ENCODE peak calls at places on chromosomes 6 and 20, in five cellular contexts. X is lower lobe of right lung; G is HL-60; H is naive thymus-derived CD4-positive, alpha-beta T cell; O is CD4-positive, alpha-beta memory T cell. S is an unnamed sample.

GRCh38 chr6:152635949-152636674 is 1.1 kb downstream of the SYNE1 start:
- DNase-seq in X (peak), O (no peak), G (no peak), H (no peak), S (peak)

GRCh38 chr20:3165473-3166337 is 6.0 kb upstream of the FASTKD5 start:
- DNase-seq in X (peak), G (peak), O (no peak), H (no peak), S (peak)

GRCh38 chr20:64056889-64057627 is 5.9 kb upstream of the TCEA2 start:
- DNase-seq in X (peak), H (no peak), O (no peak), G (no peak), S (no peak)

GRCh38 chr6:140480852-140481251 is 1106.4 kb upstream of the CITED2 start:
- DNase-seq in X (no peak), O (no peak), G (peak), H (no peak), S (no peak)

GRCh38 chr6:87264481-87264880 is 57.9 kb upstream of the SMIM8 start:
- DNase-seq in X (no peak), G (no peak), O (no peak), H (no peak), S (no peak)

GRCh38 chr6:77786935-77787629 is 134.2 kb downstream of the MEI4 start:
- DNase-seq in O (no peak), G (no peak), X (no peak), H (no peak), S (no peak)

GRCh38 chr6:128209771-128210170 is 308.9 kb upstream of the THEMIS start:
- DNase-seq in X (no peak), G (no peak), H (no peak), O (no peak), S (no peak)

GRCh38 chr6:30914854-30915590 is 984 bp downstream of the VARS2 start:
- DNase-seq in O (no peak), X (peak), H (no peak), G (peak), S (no peak)

GRCh38 chr6:106490453-106490852 is 129.9 kb downstream of the CRYBG1 start:
- DNase-seq in X (no peak), H (no peak), O (no peak), G (no peak), S (no peak)

GRCh38 chr6:121393711-121394110 is 41.7 kb upstream of the GJA1 start:
- DNase-seq in G (no peak), O (no peak), H (no peak), X (no peak), S (no peak)

GRCh38 chr6:132130530-132131298 is 179.5 kb upstream of the CCN2 start:
- DNase-seq in O (no peak), G (no peak), H (no peak), X (no peak), S (peak)

GRCh38 chr6:28462401-28462800 is 19.1 kb upstream of the ZSCAN23 start:
- DNase-seq in X (no peak), O (no peak), H (no peak), G (no peak), S (no peak)

GRCh38 chr6:150887978-150888563 is 22.6 kb downstream of the MTHFD1L start:
- DNase-seq in H (no peak), G (no peak), X (no peak), O (no peak), S (no peak)

GRCh38 chr6:36666726-36667591 is 11.6 kb upstream of the CDKN1A start:
- DNase-seq in O (no peak), H (no peak), X (peak), G (peak), S (peak)

GRCh38 chr6:97437087-97437486 is 154.1 kb upstream of the MMS22L start:
- DNase-seq in O (no peak), G (no peak), H (no peak), X (no peak), S (no peak)

GRCh38 chr6:75735491-75736186 is 13.4 kb upstream of the MYO6 start:
- DNase-seq in X (no peak), G (no peak), O (no peak), H (no peak), S (no peak)

GRCh38 chr20:58420798-58421496 is 31.9 kb downstream of the VAPB start:
- DNase-seq in X (no peak), O (no peak), G (no peak), H (no peak), S (no peak)

GRCh38 chr20:63377256-63378114 is 16.3 kb upstream of the CHRNA4 start:
- DNase-seq in O (no peak), H (no peak), X (no peak), G (no peak), S (no peak)

GRCh38 chr6:37173573-37174195 is 3.7 kb downstream of the PIM1 start:
- DNase-seq in O (no peak), G (no peak), X (no peak), H (no peak), S (no peak)

GRCh38 chr6:142075516-142076101 is 57.1 kb upstream of the GJE1 start:
- DNase-seq in X (no peak), O (peak), H (no peak), G (no peak), S (no peak)

GRCh38 chr6:169620171-169621125 is 81.4 kb downstream of the WDR27 start:
- DNase-seq in G (no peak), H (no peak), O (no peak), X (peak), S (no peak)

GRCh38 chr6:41572613-41573012 is 26.4 kb downstream of the FOXP4 start:
- DNase-seq in G (no peak), H (no peak), X (no peak), O (no peak), S (no peak)

GRCh38 chr6:11218827-11219826 is 13.3 kb downstream of the NEDD9 start:
- DNase-seq in O (no peak), X (peak), G (no peak), H (no peak), S (peak)

GRCh38 chr6:45533394-45533793 is 155.7 kb upstream of the SUPT3H start:
- DNase-seq in X (no peak), G (no peak), O (no peak), H (no peak), S (no peak)

GRCh38 chr6:130841128-130841728 is 14.0 kb downstream of the SMLR1 start:
- DNase-seq in H (no peak), O (no peak), X (no peak), G (no peak), S (no peak)

GRCh38 chr6:47034919-47035318 is 7.2 kb downstream of the ADGRF1 start:
- DNase-seq in G (no peak), H (no peak), O (no peak), X (no peak), S (no peak)

GRCh38 chr6:156719720-156720563 is 57.2 kb upstream of the ARID1B start:
- DNase-seq in O (peak), H (peak), G (peak), X (peak), S (peak)

GRCh38 chr20:51563597-51564332 is 21.2 kb upstream of the NFATC2 start:
- DNase-seq in H (no peak), O (no peak), X (peak), G (no peak), S (peak)

GRCh38 chr6:112560651-112561050 is 213.5 kb downstream of the RFPL4B start:
- DNase-seq in O (no peak), X (no peak), H (no peak), G (no peak), S (no peak)

GRCh38 chr20:56934888-56935287 is 305.8 kb downstream of the TFAP2C start:
- DNase-seq in O (no peak), G (no peak), H (no peak), X (no peak), S (no peak)

GRCh38 chr6:144294016-144294415 is 8.9 kb downstream of the UTRN start:
- DNase-seq in G (no peak), X (no peak), H (no peak), O (no peak), S (no peak)
- H3K27ac ChIP-seq in G (no peak), X (no peak), H (no peak), O (no peak), S (no peak)

GRCh38 chr20:10739575-10739974 is 65.8 kb upstream of the JAG1 start:
- DNase-seq in H (no peak), G (no peak), O (no peak), X (no peak), S (no peak)
- H3K4me3 ChIP-seq in H (no peak), G (no peak), O (no peak), X (peak), S (no peak)

DNA sequence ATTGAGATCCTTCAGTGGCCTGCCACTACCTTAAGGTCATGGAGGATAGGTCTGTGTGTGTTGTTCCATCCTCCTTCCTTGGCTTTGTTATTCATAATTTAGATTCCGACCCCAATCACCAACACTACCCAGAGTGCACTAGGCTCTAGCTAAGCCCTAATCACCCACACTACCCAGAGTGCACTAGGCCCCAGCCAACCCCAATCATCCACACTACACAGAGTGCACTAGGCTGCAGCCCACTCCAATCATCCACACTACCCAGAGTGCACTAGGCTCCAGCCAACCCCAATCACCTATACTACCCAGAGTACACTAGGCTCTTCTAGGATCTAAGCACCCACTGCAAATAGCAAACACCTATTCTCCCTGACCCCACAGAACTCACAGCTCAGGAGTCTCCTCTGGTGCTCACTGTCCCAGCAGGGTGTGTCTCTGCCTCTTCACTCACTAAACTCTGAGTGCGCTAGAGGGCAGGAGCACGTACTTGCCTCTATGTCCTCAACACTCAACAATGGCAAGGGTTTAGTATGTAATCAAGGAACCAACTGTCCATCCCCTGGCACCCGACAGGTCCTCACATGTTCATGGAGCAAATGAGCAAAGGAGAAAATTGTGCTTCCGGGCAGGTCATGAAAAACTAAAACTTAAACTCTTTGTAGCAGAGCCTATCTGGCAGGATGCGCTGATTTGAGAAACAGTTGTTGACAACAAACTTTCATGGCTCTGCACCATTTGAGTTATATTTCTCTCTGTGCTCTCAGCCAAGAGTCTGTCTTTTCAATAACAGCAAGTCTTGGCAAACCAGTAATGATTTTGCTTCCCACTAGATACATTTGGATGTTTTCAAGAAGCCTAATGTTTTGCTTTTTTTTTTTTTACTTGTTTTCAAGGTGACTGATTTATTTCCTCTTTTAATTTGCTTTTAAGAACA is 54.3 kb downstream of the SLC22A23 start:
- DNase-seq in X (no peak), H (no peak), G (no peak), O (no peak), S (no peak)
- H3K27ac ChIP-seq in X (no peak), H (no peak), G (no peak), O (no peak), S (no peak)

DNA sequence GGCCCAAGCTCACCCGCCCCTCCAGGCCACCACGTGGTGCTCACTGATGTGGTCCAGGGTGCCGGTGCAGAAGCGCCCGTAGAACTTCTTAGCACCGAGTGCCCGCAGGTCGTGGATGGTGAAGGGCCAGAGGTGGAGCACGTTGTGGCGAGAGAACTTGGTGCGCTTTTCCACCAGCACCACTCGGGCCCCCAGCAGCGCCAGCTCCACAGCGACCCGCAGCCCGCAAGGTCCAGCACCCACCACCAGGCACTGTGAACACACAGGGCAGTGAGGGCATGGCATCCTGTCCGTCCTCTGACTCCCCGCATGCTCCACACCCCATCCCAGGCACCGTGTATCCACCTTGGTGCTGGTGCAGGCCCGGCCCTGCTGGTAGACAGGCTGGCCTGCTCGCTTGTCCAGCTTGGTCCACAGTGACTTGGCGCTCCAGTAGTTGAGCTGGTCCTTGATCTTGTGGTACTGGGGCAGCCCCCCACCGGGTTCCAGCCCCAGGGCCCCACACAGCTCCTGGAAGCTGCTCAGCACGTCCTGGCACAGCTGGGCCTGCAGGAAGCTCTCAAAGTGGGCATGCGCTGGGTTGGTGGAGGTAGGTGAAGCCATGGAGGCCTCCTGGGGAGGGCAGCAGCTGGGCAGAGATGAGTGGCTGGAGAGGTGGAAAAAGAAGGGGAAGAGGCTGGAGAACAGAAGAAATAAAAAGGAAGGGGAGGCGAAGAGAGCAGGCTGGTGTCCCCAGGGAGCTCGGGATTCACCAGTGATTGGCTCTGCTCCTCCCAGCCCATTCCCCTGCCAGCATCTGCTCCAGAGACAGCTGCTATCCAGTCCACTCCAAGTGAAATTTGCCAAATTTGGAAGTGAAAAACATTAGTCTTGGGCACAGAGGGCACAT is 1.7 kb downstream of the MICAL1 start:
- DNase-seq in O (no peak), X (no peak), G (no peak), H (no peak), S (no peak)
- H3K4me3 ChIP-seq in O (peak), X (peak), G (peak), H (peak), S (no peak)

DNA sequence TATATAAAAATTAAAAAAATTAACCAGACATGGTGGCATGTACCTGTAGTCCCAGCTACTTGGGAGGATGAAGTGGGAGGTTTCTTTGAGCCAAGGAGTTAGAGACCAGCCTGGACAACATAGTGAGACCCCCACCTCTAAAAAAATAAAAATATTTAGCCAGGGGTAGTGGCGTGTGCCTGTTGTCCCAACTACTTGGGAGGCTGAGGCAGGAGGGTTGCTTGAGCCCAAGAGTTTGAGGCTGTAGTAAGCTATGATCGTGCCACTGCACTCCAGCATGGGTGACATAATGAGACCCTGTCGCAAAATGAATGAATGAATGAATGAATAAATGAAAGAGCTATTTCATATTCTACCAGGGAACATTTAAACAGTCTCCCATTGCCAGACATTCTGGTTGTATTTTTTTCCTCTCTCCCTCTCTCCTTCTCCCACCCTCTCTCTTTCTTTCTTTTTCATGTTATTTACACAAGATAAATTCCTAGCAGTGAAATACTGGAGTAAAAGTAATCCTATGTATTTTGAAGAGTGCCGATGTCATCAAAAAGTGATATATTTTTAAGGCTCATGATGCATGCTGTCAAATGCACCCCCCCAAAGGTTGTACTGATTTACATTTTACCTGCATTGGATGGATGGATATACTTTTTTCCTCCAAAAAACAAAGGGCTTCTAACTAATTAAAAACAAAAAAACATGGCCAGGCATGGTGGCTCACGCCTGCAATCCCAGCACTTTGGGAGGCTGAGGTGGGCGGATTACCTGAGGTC is 194.8 kb upstream of the ZNF217 start:
- DNase-seq in H (no peak), G (no peak), O (no peak), X (no peak), S (no peak)
- H3K27ac ChIP-seq in H (no peak), G (no peak), O (no peak), X (no peak), S (no peak)

DNA sequence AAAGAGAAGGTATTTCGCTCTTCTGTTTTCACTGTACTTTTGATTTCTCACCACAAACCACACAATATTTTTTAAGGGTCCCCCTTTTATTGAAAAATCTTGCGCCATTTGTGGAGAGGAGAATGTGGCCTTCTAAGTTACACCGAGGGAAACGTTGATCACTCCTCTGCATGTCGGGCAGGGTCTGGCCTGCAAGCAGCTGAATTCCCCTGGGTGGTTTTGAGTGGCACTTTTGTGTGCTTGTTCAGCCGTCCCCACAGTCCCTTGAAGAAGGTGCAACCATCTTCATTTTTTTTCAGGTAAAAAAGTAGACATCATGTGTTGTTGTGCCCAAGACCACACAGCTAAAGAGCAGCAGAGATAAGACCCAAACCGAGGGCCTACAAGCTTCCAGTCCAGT is 6.1 kb downstream of the GPR31 start:
- DNase-seq in O (no peak), G (no peak), H (no peak), X (no peak), S (no peak)
- H3K4me3 ChIP-seq in O (no peak), G (no peak), H (no peak), X (no peak), S (no peak)

GRCh38 chr6:157996201-157996712 is 14.6 kb downstream of the SYNJ2 start:
- DNase-seq in H (no peak), X (no peak), G (no peak), O (no peak), S (no peak)
- H3K27ac ChIP-seq in H (no peak), X (no peak), G (no peak), O (no peak), S (no peak)

S was measured in adrenal gland.